ENCODE peak calls at places on chromosomes 2 and 18, in five cellular contexts. One of them, this sample, is unnamed.

GRCh38 chr2:33344230-33344629 is 132.2 kb upstream of the RASGRP3 start:
- DNase-seq in K562: no peak
- DNase-seq in HCT116: no peak
- DNase-seq in HepG2: no peak
- DNase-seq in H1: no peak
- DNase-seq in this sample: no peak

GRCh38 chr2:180656455-180656847 is 324.0 kb upstream of the UBE2E3 start:
- DNase-seq in K562: no peak
- DNase-seq in HCT116: peak
- DNase-seq in HepG2: peak
- DNase-seq in H1: no peak
- DNase-seq in this sample: no peak

GRCh38 chr2:237465515-237466227 is 21.4 kb upstream of the MLPH start:
- DNase-seq in K562: no peak
- DNase-seq in HCT116: peak
- DNase-seq in HepG2: no peak
- DNase-seq in H1: no peak
- DNase-seq in this sample: no peak

GRCh38 chr2:9298583-9298982 is 92.0 kb downstream of the ASAP2 start:
- DNase-seq in K562: no peak
- DNase-seq in HCT116: no peak
- DNase-seq in HepG2: no peak
- DNase-seq in H1: no peak
- DNase-seq in this sample: no peak

GRCh38 chr18:5914971-5915370 is 19.6 kb upstream of the TMEM200C start:
- DNase-seq in K562: no peak
- DNase-seq in HCT116: no peak
- DNase-seq in HepG2: no peak
- DNase-seq in H1: no peak
- DNase-seq in this sample: no peak

GRCh38 chr2:177343773-177344172 is 48.8 kb upstream of the AGPS start:
- DNase-seq in K562: no peak
- DNase-seq in HCT116: no peak
- DNase-seq in HepG2: no peak
- DNase-seq in H1: no peak
- DNase-seq in this sample: no peak

GRCh38 chr2:10911291-10912075 is at the start of gene KCNF1:
- DNase-seq in K562: no peak
- DNase-seq in HCT116: no peak
- DNase-seq in HepG2: peak
- DNase-seq in H1: no peak
- DNase-seq in this sample: no peak

GRCh38 chr2:112480540-112481049 is 1.4 kb upstream of the TTL start:
- DNase-seq in K562: peak
- DNase-seq in HCT116: no peak
- DNase-seq in HepG2: peak
- DNase-seq in H1: no peak
- DNase-seq in this sample: no peak

GRCh38 chr18:5983479-5983878 is 88.2 kb upstream of the TMEM200C start:
- DNase-seq in K562: no peak
- DNase-seq in HCT116: no peak
- DNase-seq in HepG2: no peak
- DNase-seq in H1: no peak
- DNase-seq in this sample: no peak

GRCh38 chr2:127636248-127637235 is 9.4 kb upstream of the GPR17 start:
- DNase-seq in K562: no peak
- DNase-seq in HCT116: no peak
- DNase-seq in HepG2: no peak
- DNase-seq in H1: no peak
- DNase-seq in this sample: no peak

GRCh38 chr2:120934891-120935338 is 199.2 kb downstream of the GLI2 start:
- DNase-seq in K562: peak
- DNase-seq in HCT116: peak
- DNase-seq in HepG2: peak
- DNase-seq in H1: no peak
- DNase-seq in this sample: no peak

GRCh38 chr2:38376346-38376682 is 759 bp downstream of the ATL2 start:
- DNase-seq in K562: peak
- DNase-seq in HCT116: peak
- DNase-seq in HepG2: peak
- DNase-seq in H1: peak
- DNase-seq in this sample: peak

GRCh38 chr2:72837171-72837570 is 11.3 kb upstream of the EXOC6B start:
- DNase-seq in K562: no peak
- DNase-seq in HCT116: no peak
- DNase-seq in HepG2: no peak
- DNase-seq in H1: no peak
- DNase-seq in this sample: no peak

GRCh38 chr18:27363918-27364317 is 178.8 kb upstream of the CHST9 start:
- DNase-seq in K562: no peak
- DNase-seq in HCT116: no peak
- DNase-seq in HepG2: peak
- DNase-seq in H1: no peak
- DNase-seq in this sample: no peak

GRCh38 chr2:11140492-11140891 is 14.8 kb upstream of the SLC66A3 start:
- DNase-seq in K562: no peak
- DNase-seq in HCT116: no peak
- DNase-seq in HepG2: no peak
- DNase-seq in H1: no peak
- DNase-seq in this sample: no peak

GRCh38 chr18:25739356-25739755 is 351.1 kb downstream of the SS18 start:
- DNase-seq in K562: no peak
- DNase-seq in HCT116: no peak
- DNase-seq in HepG2: no peak
- DNase-seq in H1: no peak
- DNase-seq in this sample: no peak

GRCh38 chr2:168632733-168633132 is 169.7 kb upstream of the NOSTRIN start:
- DNase-seq in K562: peak
- DNase-seq in HCT116: no peak
- DNase-seq in HepG2: no peak
- DNase-seq in H1: no peak
- DNase-seq in this sample: no peak

GRCh38 chr2:168355110-168355509 is 101.0 kb upstream of the CERS6 start:
- DNase-seq in K562: no peak
- DNase-seq in HCT116: no peak
- DNase-seq in HepG2: no peak
- DNase-seq in H1: no peak
- DNase-seq in this sample: no peak

GRCh38 chr2:168584934-168585333 is 128.9 kb downstream of the CERS6 start:
- DNase-seq in K562: no peak
- DNase-seq in HCT116: no peak
- DNase-seq in HepG2: no peak
- DNase-seq in H1: no peak
- DNase-seq in this sample: no peak

GRCh38 chr18:69518989-69519388 is 118.3 kb downstream of the DOK6 start:
- DNase-seq in K562: no peak
- DNase-seq in HCT116: no peak
- DNase-seq in HepG2: no peak
- DNase-seq in H1: no peak
- DNase-seq in this sample: no peak

GRCh38 chr18:29147944-29148343 is 971.0 kb upstream of the CDH2 start:
- DNase-seq in K562: no peak
- DNase-seq in HCT116: no peak
- DNase-seq in HepG2: no peak
- DNase-seq in H1: no peak
- DNase-seq in this sample: no peak

GRCh38 chr18:59267511-59268126 is 5.6 kb downstream of the RAX start:
- DNase-seq in K562: no peak
- DNase-seq in HCT116: no peak
- DNase-seq in HepG2: no peak
- DNase-seq in H1: peak
- DNase-seq in this sample: no peak

GRCh38 chr2:16003152-16003551 is 62.8 kb downstream of the MYCN start:
- DNase-seq in K562: no peak
- DNase-seq in HCT116: no peak
- DNase-seq in HepG2: no peak
- DNase-seq in H1: no peak
- DNase-seq in this sample: no peak

GRCh38 chr2:240443891-240444301 is 8.4 kb downstream of the GPC1 start:
- DNase-seq in K562: no peak
- DNase-seq in HCT116: no peak
- DNase-seq in HepG2: no peak
- DNase-seq in H1: no peak
- DNase-seq in this sample: no peak

GRCh38 chr2:127197475-127198385 is 22.4 kb downstream of the CYP27C1 start:
- DNase-seq in K562: peak
- DNase-seq in HCT116: peak
- DNase-seq in HepG2: peak
- DNase-seq in H1: peak
- DNase-seq in this sample: peak

GRCh38 chr2:121664713-121665112 is 15.5 kb upstream of the CLASP1 start:
- DNase-seq in K562: no peak
- DNase-seq in HCT116: no peak
- DNase-seq in HepG2: no peak
- DNase-seq in H1: no peak
- DNase-seq in this sample: no peak

GRCh38 chr2:220703279-220703678 is 868.8 kb downstream of the EPHA4 start:
- DNase-seq in K562: no peak
- DNase-seq in HCT116: no peak
- DNase-seq in HepG2: no peak
- DNase-seq in H1: no peak
- DNase-seq in this sample: no peak

GRCh38 chr18:435940-436339 is 64.6 kb downstream of the COLEC12 start:
- DNase-seq in K562: no peak
- DNase-seq in HCT116: no peak
- DNase-seq in HepG2: no peak
- DNase-seq in H1: no peak
- DNase-seq in this sample: no peak

GRCh38 chr2:219416938-219417337 is 1.2 kb upstream of the DES start:
- DNase-seq in K562: no peak
- DNase-seq in HCT116: no peak
- DNase-seq in HepG2: no peak
- DNase-seq in H1: no peak
- DNase-seq in this sample: no peak

GRCh38 chr2:70385966-70386595 is 84.2 kb upstream of the FAM136A start:
- DNase-seq in K562: peak
- DNase-seq in HCT116: no peak
- DNase-seq in HepG2: no peak
- DNase-seq in H1: peak
- DNase-seq in this sample: no peak

GRCh38 chr2:239385096-239386000 is 15.5 kb downstream of the HDAC4 start:
- DNase-seq in K562: no peak
- DNase-seq in HCT116: no peak
- DNase-seq in HepG2: no peak
- DNase-seq in H1: no peak
- DNase-seq in this sample: no peak

DNA sequence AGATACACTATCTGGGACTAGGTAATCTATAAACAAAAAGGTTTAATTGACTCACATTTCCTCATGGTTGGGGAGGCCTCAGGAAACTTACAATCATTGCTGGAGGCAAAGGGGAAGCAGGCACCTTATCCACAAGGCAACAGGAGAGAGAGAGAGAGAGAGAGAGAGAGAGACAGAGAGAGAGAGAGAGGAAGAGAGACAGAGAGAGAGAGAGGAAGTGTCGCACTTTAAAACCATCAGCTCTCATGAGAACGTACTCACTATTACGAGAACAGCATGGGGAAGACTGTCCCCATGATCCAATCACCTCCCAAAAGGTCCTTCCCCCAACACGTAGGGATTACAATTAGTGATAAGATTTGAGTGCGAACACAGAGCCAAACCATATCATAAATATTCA is 253.5 kb upstream of the TRIB2 start:
- DNase-seq in K562: no peak
- DNase-seq in HCT116: no peak
- DNase-seq in HepG2: no peak
- DNase-seq in H1: no peak
- DNase-seq in this sample: no peak
- TF ChIP-seq SIN3A in K562: no peak
- TF ChIP-seq SIN3A in HCT116: no peak
- TF ChIP-seq SIN3A in HepG2: no peak
- TF ChIP-seq SIN3A in H1: no peak
- TF ChIP-seq SIN3A in this sample: no peak

GRCh38 chr2:216700778-216701177 is 5.4 kb upstream of the IGFBP5 start:
- DNase-seq in K562: no peak
- DNase-seq in HCT116: no peak
- DNase-seq in HepG2: no peak
- DNase-seq in H1: no peak
- DNase-seq in this sample: no peak
- TF ChIP-seq SP1 in K562: no peak
- TF ChIP-seq SP1 in HCT116: no peak
- TF ChIP-seq SP1 in HepG2: no peak
- TF ChIP-seq SP1 in H1: no peak
- TF ChIP-seq SP1 in this sample: no peak

GRCh38 chr2:63571291-63571690 is 17.0 kb downstream of the WDPCP start:
- DNase-seq in K562: no peak
- DNase-seq in HCT116: no peak
- DNase-seq in HepG2: no peak
- DNase-seq in H1: no peak
- DNase-seq in this sample: no peak
- TF ChIP-seq SIN3A in K562: no peak
- TF ChIP-seq SIN3A in HCT116: no peak
- TF ChIP-seq SIN3A in HepG2: no peak
- TF ChIP-seq SIN3A in H1: no peak
- TF ChIP-seq SIN3A in this sample: no peak

GRCh38 chr2:144567745-144568144 is 47.8 kb upstream of the ZEB2 start:
- DNase-seq in K562: no peak
- DNase-seq in HCT116: no peak
- DNase-seq in HepG2: no peak
- DNase-seq in H1: no peak
- DNase-seq in this sample: no peak
- TF ChIP-seq SP1 in K562: no peak
- TF ChIP-seq SP1 in HCT116: no peak
- TF ChIP-seq SP1 in HepG2: no peak
- TF ChIP-seq SP1 in H1: no peak
- TF ChIP-seq SP1 in this sample: no peak

GRCh38 chr18:78934551-78935225 is 44.9 kb upstream of the SALL3 start:
- DNase-seq in K562: no peak
- DNase-seq in HCT116: no peak
- DNase-seq in HepG2: no peak
- DNase-seq in H1: no peak
- DNase-seq in this sample: no peak
- TF ChIP-seq SIN3A in K562: no peak
- TF ChIP-seq SIN3A in HCT116: no peak
- TF ChIP-seq SIN3A in HepG2: no peak
- TF ChIP-seq SIN3A in H1: no peak
- TF ChIP-seq SIN3A in this sample: no peak

DNA sequence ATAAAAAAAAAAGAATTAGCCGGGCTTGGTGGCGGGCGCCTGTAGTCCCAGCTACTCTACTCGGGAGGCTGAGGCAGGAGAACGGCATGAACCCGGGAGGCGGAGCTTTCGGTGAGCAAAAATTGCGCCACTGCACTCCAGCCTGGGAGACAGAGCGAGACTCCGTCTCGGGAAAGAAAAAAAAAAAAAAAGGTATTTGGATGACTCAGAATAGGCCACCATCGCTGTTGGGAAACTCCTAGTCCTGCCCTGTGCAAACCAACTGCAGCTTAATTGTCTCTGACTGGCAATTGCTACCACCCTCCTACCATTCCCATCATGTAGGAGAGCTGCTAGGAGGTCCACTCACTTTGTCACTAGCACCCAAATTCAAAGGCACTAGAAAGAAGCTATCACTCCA is 43.5 kb downstream of the ATP8B1 start:
- DNase-seq in K562: no peak
- DNase-seq in HCT116: no peak
- DNase-seq in HepG2: no peak
- DNase-seq in H1: no peak
- DNase-seq in this sample: no peak
- TF ChIP-seq SP1 in K562: no peak
- TF ChIP-seq SP1 in HCT116: no peak
- TF ChIP-seq SP1 in HepG2: no peak
- TF ChIP-seq SP1 in H1: no peak
- TF ChIP-seq SP1 in this sample: no peak

GRCh38 chr18:36212301-36212977 is 25.1 kb downstream of the MOCOS start:
- DNase-seq in K562: peak
- DNase-seq in HCT116: no peak
- DNase-seq in HepG2: no peak
- DNase-seq in H1: no peak
- DNase-seq in this sample: no peak
- TF ChIP-seq SIN3A in K562: no peak
- TF ChIP-seq SIN3A in HCT116: no peak
- TF ChIP-seq SIN3A in HepG2: no peak
- TF ChIP-seq SIN3A in H1: no peak
- TF ChIP-seq SIN3A in this sample: no peak